ENCODE peak calls at places on chromosome 9, in nine cellular contexts. One of them, this sample, is unnamed.
A peak's percentile ranks its signal among the peaks of the same experiment; 100 is the strongest.

GRCh38 chr9:121328876-121329681 is 41.0 kb downstream of the STOM start:
- DNase-seq in right cardiac atrium: no peak
- DNase-seq in mammary epithelial cell: no peak
- DNase-seq in heart left ventricle: no peak
- DNase-seq in DND-41: no peak
- DNase-seq in pancreas: no peak
- DNase-seq in psoas muscle: no peak
- DNase-seq in hepatocyte: no peak
- DNase-seq in lower lobe of right lung: no peak
- DNase-seq in this sample: no peak

GRCh38 chr9:76162109-76162730 is 232.0 kb downstream of the RFK start:
- DNase-seq in mammary epithelial cell: no peak
- DNase-seq in pancreas: no peak
- DNase-seq in heart left ventricle: no peak
- DNase-seq in psoas muscle: no peak
- DNase-seq in DND-41: no peak
- DNase-seq in hepatocyte: no peak
- DNase-seq in lower lobe of right lung: no peak
- DNase-seq in right cardiac atrium: no peak
- DNase-seq in this sample: no peak

GRCh38 chr9:136881691-136882108 is 4.6 kb upstream of the TRAF2 start:
- DNase-seq in pancreas: no peak
- DNase-seq in mammary epithelial cell: peak; percentile 19
- DNase-seq in psoas muscle: no peak
- DNase-seq in lower lobe of right lung: no peak
- DNase-seq in heart left ventricle: peak; percentile 43
- DNase-seq in DND-41: no peak
- DNase-seq in hepatocyte: peak; percentile 82
- DNase-seq in right cardiac atrium: no peak
- DNase-seq in this sample: no peak

GRCh38 chr9:69874301-69875060 is 53.9 kb downstream of the CFAP95 start:
- DNase-seq in mammary epithelial cell: no peak
- DNase-seq in DND-41: no peak
- DNase-seq in lower lobe of right lung: no peak
- DNase-seq in heart left ventricle: peak; percentile 34
- DNase-seq in pancreas: no peak
- DNase-seq in psoas muscle: no peak
- DNase-seq in right cardiac atrium: no peak
- DNase-seq in hepatocyte: no peak
- DNase-seq in this sample: peak; percentile 22

GRCh38 chr9:71592400-71592799 is 175.9 kb downstream of the CEMIP2 start:
- DNase-seq in psoas muscle: no peak
- DNase-seq in pancreas: no peak
- DNase-seq in heart left ventricle: no peak
- DNase-seq in mammary epithelial cell: peak; percentile 64
- DNase-seq in lower lobe of right lung: no peak
- DNase-seq in right cardiac atrium: no peak
- DNase-seq in DND-41: no peak
- DNase-seq in hepatocyte: no peak
- DNase-seq in this sample: no peak

GRCh38 chr9:37437616-37438015 is 15.1 kb downstream of the GRHPR start:
- DNase-seq in lower lobe of right lung: no peak
- DNase-seq in right cardiac atrium: no peak
- DNase-seq in psoas muscle: no peak
- DNase-seq in mammary epithelial cell: no peak
- DNase-seq in DND-41: no peak
- DNase-seq in heart left ventricle: no peak
- DNase-seq in hepatocyte: no peak
- DNase-seq in pancreas: no peak
- DNase-seq in this sample: no peak

GRCh38 chr9:136885950-136886578 is at the start of gene TRAF2:
- DNase-seq in lower lobe of right lung: peak; percentile 98
- DNase-seq in DND-41: peak; percentile 99
- DNase-seq in heart left ventricle: peak; percentile 98
- DNase-seq in psoas muscle: peak; percentile 98
- DNase-seq in pancreas: peak; percentile 98
- DNase-seq in hepatocyte: peak; percentile 99
- DNase-seq in mammary epithelial cell: peak; percentile 100
- DNase-seq in right cardiac atrium: peak; percentile 98
- DNase-seq in this sample: peak; percentile 95

GRCh38 chr9:73137286-73137899 is 14.3 kb upstream of the ANXA1 start:
- DNase-seq in heart left ventricle: no peak
- DNase-seq in mammary epithelial cell: peak; percentile 81
- DNase-seq in right cardiac atrium: no peak
- DNase-seq in psoas muscle: no peak
- DNase-seq in DND-41: no peak
- DNase-seq in lower lobe of right lung: no peak
- DNase-seq in pancreas: no peak
- DNase-seq in hepatocyte: no peak
- DNase-seq in this sample: no peak

GRCh38 chr9:12916037-12916436 is 141.2 kb downstream of the LURAP1L start:
- DNase-seq in mammary epithelial cell: peak; percentile 37
- DNase-seq in pancreas: no peak
- DNase-seq in right cardiac atrium: no peak
- DNase-seq in lower lobe of right lung: no peak
- DNase-seq in hepatocyte: no peak
- DNase-seq in heart left ventricle: no peak
- DNase-seq in psoas muscle: no peak
- DNase-seq in DND-41: no peak
- DNase-seq in this sample: no peak

GRCh38 chr9:100098241-100098886 is 436 bp downstream of the ERP44 start:
- DNase-seq in hepatocyte: peak; percentile 79
- DNase-seq in lower lobe of right lung: peak; percentile 66
- DNase-seq in psoas muscle: peak; percentile 62
- DNase-seq in DND-41: peak; percentile 48
- DNase-seq in right cardiac atrium: peak; percentile 58
- DNase-seq in heart left ventricle: peak; percentile 48
- DNase-seq in pancreas: peak; percentile 74
- DNase-seq in mammary epithelial cell: peak; percentile 91
- DNase-seq in this sample: peak; percentile 48

GRCh38 chr9:126491256-126491879 is 122.4 kb upstream of the LMX1B start:
- DNase-seq in hepatocyte: peak; percentile 79
- DNase-seq in mammary epithelial cell: peak; percentile 45
- DNase-seq in heart left ventricle: no peak
- DNase-seq in pancreas: no peak
- DNase-seq in DND-41: peak; percentile 56
- DNase-seq in psoas muscle: peak; percentile 9
- DNase-seq in right cardiac atrium: no peak
- DNase-seq in lower lobe of right lung: no peak
- DNase-seq in this sample: no peak

DNA sequence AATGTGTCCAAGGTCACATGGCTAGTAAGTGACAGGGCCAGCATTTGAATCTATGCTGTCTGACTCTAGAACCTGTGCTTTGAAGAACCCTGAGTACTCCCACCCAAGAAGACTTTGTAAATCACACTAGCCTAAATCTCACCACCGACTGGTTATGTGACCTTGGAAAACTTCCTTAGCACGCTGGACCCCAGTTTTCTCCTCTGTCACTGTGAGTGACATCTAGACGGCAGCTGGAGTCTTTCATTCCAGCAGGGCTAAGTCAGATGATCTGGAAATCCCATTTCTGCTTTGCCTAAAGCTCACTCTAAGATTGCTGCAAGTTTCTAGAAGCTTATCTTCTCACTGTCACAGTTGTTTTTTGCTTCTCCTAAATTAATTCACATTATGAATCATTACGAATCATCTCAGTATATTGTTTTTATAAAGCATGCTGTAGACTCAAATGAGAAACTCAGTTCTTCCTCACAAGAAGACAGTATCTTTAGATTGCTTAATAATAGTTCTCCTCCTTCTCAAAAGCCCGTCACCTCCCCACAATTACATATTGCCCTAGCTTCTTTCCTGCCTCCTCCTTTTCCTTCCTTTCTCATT is 17.0 kb downstream of the ALDOB start:
- DNase-seq in heart left ventricle: no peak
- DNase-seq in lower lobe of right lung: no peak
- DNase-seq in psoas muscle: no peak
- DNase-seq in DND-41: no peak
- DNase-seq in hepatocyte: no peak
- DNase-seq in right cardiac atrium: no peak
- DNase-seq in pancreas: no peak
- DNase-seq in mammary epithelial cell: peak; percentile 48
- DNase-seq in this sample: no peak
- H3K9me3 ChIP-seq in heart left ventricle: peaks cover 13% of the 10 kb centered on the region
- H3K9me3 ChIP-seq in lower lobe of right lung: peaks cover 46% of the 10 kb centered on the region
- H3K9me3 ChIP-seq in psoas muscle: peaks cover 32% of the 10 kb centered on the region
- H3K9me3 ChIP-seq in DND-41: peaks cover 3% of the 10 kb centered on the region
- H3K9me3 ChIP-seq in hepatocyte: peaks cover 9% of the 10 kb centered on the region
- H3K9me3 ChIP-seq in right cardiac atrium: peaks cover 2% of the 10 kb centered on the region
- H3K9me3 ChIP-seq in pancreas: no peaks in the 10 kb centered on the region
- H3K9me3 ChIP-seq in mammary epithelial cell: peaks cover 3% of the 10 kb centered on the region
- H3K9me3 ChIP-seq in this sample: no peaks in the 10 kb centered on the region

GRCh38 chr9:21812945-21813568 is 10.6 kb downstream of the MTAP start:
- DNase-seq in lower lobe of right lung: peak; percentile 78
- DNase-seq in DND-41: peak; percentile 69
- DNase-seq in right cardiac atrium: peak; percentile 57
- DNase-seq in psoas muscle: peak; percentile 65
- DNase-seq in pancreas: peak; percentile 76
- DNase-seq in mammary epithelial cell: peak; percentile 74
- DNase-seq in hepatocyte: peak; percentile 81
- DNase-seq in heart left ventricle: peak; percentile 61
- DNase-seq in this sample: peak; percentile 58
- H3K27ac ChIP-seq in lower lobe of right lung: peak overlapping the region; percentile 15
- H3K27ac ChIP-seq in DND-41: peak overlapping the region; percentile 69
- H3K27ac ChIP-seq in right cardiac atrium: no peak overlapping the region
- H3K27ac ChIP-seq in psoas muscle: no peak overlapping the region
- H3K27ac ChIP-seq in pancreas: no peak overlapping the region
- H3K27ac ChIP-seq in mammary epithelial cell: peak overlapping the region; percentile 79
- H3K27ac ChIP-seq in hepatocyte: peak overlapping the region; percentile 39
- H3K27ac ChIP-seq in heart left ventricle: peak overlapping the region; percentile 13
- H3K27ac ChIP-seq in this sample: peak overlapping the region; percentile 18

GRCh38 chr9:131982102-131982501 is 97.6 kb downstream of the MED27 start:
- DNase-seq in lower lobe of right lung: no peak
- DNase-seq in mammary epithelial cell: no peak
- DNase-seq in psoas muscle: no peak
- DNase-seq in DND-41: no peak
- DNase-seq in heart left ventricle: no peak
- DNase-seq in hepatocyte: no peak
- DNase-seq in right cardiac atrium: no peak
- DNase-seq in pancreas: no peak
- DNase-seq in this sample: no peak

GRCh38 chr9:131982683-131983239 is 96.9 kb downstream of the MED27 start:
- DNase-seq in DND-41: no peak
- DNase-seq in heart left ventricle: no peak
- DNase-seq in mammary epithelial cell: peak; percentile 32
- DNase-seq in hepatocyte: no peak
- DNase-seq in psoas muscle: no peak
- DNase-seq in lower lobe of right lung: no peak
- DNase-seq in right cardiac atrium: no peak
- DNase-seq in pancreas: no peak
- DNase-seq in this sample: peak; percentile 8

GRCh38 chr9:131981116-131981847 is 98.4 kb downstream of the MED27 start:
- DNase-seq in heart left ventricle: no peak
- DNase-seq in lower lobe of right lung: no peak
- DNase-seq in psoas muscle: no peak
- DNase-seq in right cardiac atrium: no peak
- DNase-seq in mammary epithelial cell: no peak
- DNase-seq in pancreas: no peak
- DNase-seq in DND-41: no peak
- DNase-seq in hepatocyte: no peak
- DNase-seq in this sample: no peak

GRCh38 chr9:131977074-131977838 is 102.4 kb downstream of the MED27 start:
- DNase-seq in DND-41: no peak
- DNase-seq in mammary epithelial cell: no peak
- DNase-seq in hepatocyte: no peak
- DNase-seq in lower lobe of right lung: no peak
- DNase-seq in right cardiac atrium: no peak
- DNase-seq in pancreas: no peak
- DNase-seq in heart left ventricle: no peak
- DNase-seq in psoas muscle: no peak
- DNase-seq in this sample: no peak

GRCh38 chr9:131980267-131980916 is 99.3 kb downstream of the MED27 start:
- DNase-seq in hepatocyte: no peak
- DNase-seq in right cardiac atrium: no peak
- DNase-seq in pancreas: no peak
- DNase-seq in DND-41: no peak
- DNase-seq in psoas muscle: no peak
- DNase-seq in lower lobe of right lung: no peak
- DNase-seq in heart left ventricle: no peak
- DNase-seq in mammary epithelial cell: no peak
- DNase-seq in this sample: no peak
- H3K4me1 ChIP-seq in hepatocyte: peaks cover 13% of the 10 kb centered on the region
- H3K4me1 ChIP-seq in right cardiac atrium: peaks cover 6% of the 10 kb centered on the region
- H3K4me1 ChIP-seq in pancreas: peaks cover 9% of the 10 kb centered on the region
- H3K4me1 ChIP-seq in DND-41: no peaks in the 10 kb centered on the region
- H3K4me1 ChIP-seq in psoas muscle: peaks cover 34% of the 10 kb centered on the region
- H3K4me1 ChIP-seq in lower lobe of right lung: peaks cover 20% of the 10 kb centered on the region
- H3K4me1 ChIP-seq in heart left ventricle: no peaks in the 10 kb centered on the region
- H3K4me1 ChIP-seq in mammary epithelial cell: no peaks in the 10 kb centered on the region
- H3K4me1 ChIP-seq in this sample: no peaks in the 10 kb centered on the region

GRCh38 chr9:90999425-91000397 is 198.1 kb downstream of the SYK start:
- DNase-seq in lower lobe of right lung: no peak
- DNase-seq in mammary epithelial cell: peak; percentile 94
- DNase-seq in pancreas: no peak
- DNase-seq in right cardiac atrium: no peak
- DNase-seq in psoas muscle: no peak
- DNase-seq in heart left ventricle: no peak
- DNase-seq in hepatocyte: no peak
- DNase-seq in DND-41: no peak
- DNase-seq in this sample: no peak

GRCh38 chr9:90996154-90996788 is 194.7 kb downstream of the SYK start:
- DNase-seq in psoas muscle: no peak
- DNase-seq in hepatocyte: no peak
- DNase-seq in lower lobe of right lung: no peak
- DNase-seq in pancreas: no peak
- DNase-seq in heart left ventricle: no peak
- DNase-seq in mammary epithelial cell: no peak
- DNase-seq in DND-41: no peak
- DNase-seq in right cardiac atrium: no peak
- DNase-seq in this sample: no peak

GRCh38 chr9:90998573-90998972 is 197.0 kb downstream of the SYK start:
- DNase-seq in pancreas: no peak
- DNase-seq in right cardiac atrium: peak; percentile 17
- DNase-seq in psoas muscle: no peak
- DNase-seq in hepatocyte: no peak
- DNase-seq in mammary epithelial cell: peak; percentile 57
- DNase-seq in lower lobe of right lung: no peak
- DNase-seq in heart left ventricle: no peak
- DNase-seq in DND-41: no peak
- DNase-seq in this sample: peak; percentile 38

GRCh38 chr9:90991953-90992352 is 190.3 kb downstream of the SYK start:
- DNase-seq in mammary epithelial cell: peak; percentile 25
- DNase-seq in heart left ventricle: no peak
- DNase-seq in right cardiac atrium: no peak
- DNase-seq in pancreas: no peak
- DNase-seq in DND-41: no peak
- DNase-seq in psoas muscle: no peak
- DNase-seq in lower lobe of right lung: no peak
- DNase-seq in hepatocyte: no peak
- DNase-seq in this sample: no peak

DNA sequence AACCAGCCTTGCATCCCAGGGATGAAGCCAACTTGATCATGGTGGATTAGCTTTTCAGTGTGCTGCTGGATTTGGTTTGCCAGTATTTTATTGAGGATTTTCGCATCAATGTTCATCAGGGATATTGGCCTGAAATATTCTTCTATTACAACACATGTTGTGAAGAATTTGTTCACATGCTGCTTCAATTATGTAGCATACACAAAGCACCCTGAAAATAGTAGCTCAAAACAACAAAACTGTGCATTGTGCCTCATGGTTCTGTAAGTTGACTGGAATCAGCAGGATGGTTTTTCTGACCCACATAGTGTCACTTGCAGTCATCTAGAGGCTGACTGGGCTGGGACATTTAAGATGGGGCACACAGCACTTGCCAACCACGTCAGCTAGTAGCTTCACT is 193.9 kb downstream of the SYK start:
- DNase-seq in DND-41: no peak
- DNase-seq in hepatocyte: no peak
- DNase-seq in heart left ventricle: no peak
- DNase-seq in lower lobe of right lung: no peak
- DNase-seq in psoas muscle: no peak
- DNase-seq in pancreas: no peak
- DNase-seq in right cardiac atrium: no peak
- DNase-seq in mammary epithelial cell: no peak
- DNase-seq in this sample: no peak
- H3K9me3 ChIP-seq in DND-41: no peaks in the 10 kb centered on the region
- H3K9me3 ChIP-seq in hepatocyte: no peaks in the 10 kb centered on the region
- H3K9me3 ChIP-seq in heart left ventricle: no peaks in the 10 kb centered on the region
- H3K9me3 ChIP-seq in lower lobe of right lung: no peaks in the 10 kb centered on the region
- H3K9me3 ChIP-seq in psoas muscle: peaks cover 4% of the 10 kb centered on the region
- H3K9me3 ChIP-seq in pancreas: no peaks in the 10 kb centered on the region
- H3K9me3 ChIP-seq in right cardiac atrium: no peaks in the 10 kb centered on the region
- H3K9me3 ChIP-seq in mammary epithelial cell: no peaks in the 10 kb centered on the region
- H3K9me3 ChIP-seq in this sample: peaks cover 8% of the 10 kb centered on the region